ENCODE peak calls at places on chromosomes 3 and 15, in six cellular contexts. One of them, this sample, is unnamed. For H3K4me1, the result is how much of the 10 kb centered on the place peaks cover.

GRCh38 chr3:21750291-21750690 is 719 bp downstream of the ZNF385D start:
- DNase-seq in prostate gland: no peak
- DNase-seq in effector memory CD4-positive, alpha-beta T cell: no peak
- DNase-seq in heart left ventricle: no peak
- DNase-seq in transverse colon: no peak
- DNase-seq in A549: no peak
- DNase-seq in this sample: no peak

GRCh38 chr15:84908564-84908963 is 24.1 kb downstream of the SLC28A1 start:
- DNase-seq in effector memory CD4-positive, alpha-beta T cell: no peak
- DNase-seq in heart left ventricle: no peak
- DNase-seq in prostate gland: no peak
- DNase-seq in transverse colon: no peak
- DNase-seq in A549: no peak
- DNase-seq in this sample: no peak

GRCh38 chr3:174355505-174355904 is 503.6 kb upstream of the NAALADL2 start:
- DNase-seq in prostate gland: no peak
- DNase-seq in transverse colon: no peak
- DNase-seq in A549: no peak
- DNase-seq in effector memory CD4-positive, alpha-beta T cell: no peak
- DNase-seq in heart left ventricle: no peak
- DNase-seq in this sample: no peak

GRCh38 chr3:76789262-76789661 is 250.6 kb upstream of the ROBO2 start:
- DNase-seq in heart left ventricle: no peak
- DNase-seq in transverse colon: no peak
- DNase-seq in prostate gland: no peak
- DNase-seq in effector memory CD4-positive, alpha-beta T cell: no peak
- DNase-seq in A549: no peak
- DNase-seq in this sample: no peak

GRCh38 chr15:40367673-40368611 is 9.9 kb downstream of the DISP2 start:
- DNase-seq in heart left ventricle: peak
- DNase-seq in prostate gland: peak
- DNase-seq in effector memory CD4-positive, alpha-beta T cell: peak
- DNase-seq in A549: peak
- DNase-seq in transverse colon: peak
- DNase-seq in this sample: peak

GRCh38 chr3:138460536-138461205 is 26.3 kb downstream of the ESYT3 start:
- DNase-seq in transverse colon: no peak
- DNase-seq in A549: no peak
- DNase-seq in heart left ventricle: no peak
- DNase-seq in effector memory CD4-positive, alpha-beta T cell: no peak
- DNase-seq in prostate gland: no peak
- DNase-seq in this sample: no peak

GRCh38 chr3:52216585-52217408 is 8.6 kb downstream of the TLR9 start:
- DNase-seq in heart left ventricle: peak
- DNase-seq in prostate gland: peak
- DNase-seq in transverse colon: peak
- DNase-seq in A549: peak
- DNase-seq in effector memory CD4-positive, alpha-beta T cell: peak
- DNase-seq in this sample: no peak

GRCh38 chr15:68204361-68204760 is 771 bp downstream of the CALML4 start:
- DNase-seq in heart left ventricle: no peak
- DNase-seq in A549: no peak
- DNase-seq in prostate gland: no peak
- DNase-seq in transverse colon: no peak
- DNase-seq in effector memory CD4-positive, alpha-beta T cell: no peak
- DNase-seq in this sample: no peak

GRCh38 chr15:35596261-35596660 is 50.3 kb upstream of the DPH6 start:
- DNase-seq in A549: no peak
- DNase-seq in prostate gland: no peak
- DNase-seq in heart left ventricle: no peak
- DNase-seq in effector memory CD4-positive, alpha-beta T cell: no peak
- DNase-seq in transverse colon: no peak
- DNase-seq in this sample: no peak

GRCh38 chr3:72144773-72145505 is 360.0 kb upstream of the PROK2 start:
- DNase-seq in A549: no peak
- DNase-seq in effector memory CD4-positive, alpha-beta T cell: no peak
- DNase-seq in transverse colon: no peak
- DNase-seq in heart left ventricle: peak
- DNase-seq in prostate gland: no peak
- DNase-seq in this sample: no peak

GRCh38 chr15:43204016-43204901 is 16.6 kb downstream of the EPB42 start:
- DNase-seq in effector memory CD4-positive, alpha-beta T cell: no peak
- DNase-seq in prostate gland: peak
- DNase-seq in heart left ventricle: peak
- DNase-seq in A549: peak
- DNase-seq in transverse colon: no peak
- DNase-seq in this sample: peak

GRCh38 chr15:90305932-90306331 is 40.5 kb downstream of the NGRN start:
- DNase-seq in effector memory CD4-positive, alpha-beta T cell: no peak
- DNase-seq in prostate gland: no peak
- DNase-seq in heart left ventricle: no peak
- DNase-seq in A549: no peak
- DNase-seq in transverse colon: no peak
- DNase-seq in this sample: no peak

GRCh38 chr15:58074452-58074851 is 8.9 kb upstream of the ALDH1A2 start:
- DNase-seq in prostate gland: no peak
- DNase-seq in A549: no peak
- DNase-seq in effector memory CD4-positive, alpha-beta T cell: no peak
- DNase-seq in transverse colon: no peak
- DNase-seq in heart left ventricle: no peak
- DNase-seq in this sample: no peak

GRCh38 chr15:85751731-85752421 is 42.8 kb downstream of the KLHL25 start:
- DNase-seq in heart left ventricle: no peak
- DNase-seq in A549: no peak
- DNase-seq in transverse colon: no peak
- DNase-seq in prostate gland: no peak
- DNase-seq in effector memory CD4-positive, alpha-beta T cell: no peak
- DNase-seq in this sample: no peak

GRCh38 chr3:189324538-189325138 is 152.9 kb downstream of the TPRG1 start:
- DNase-seq in effector memory CD4-positive, alpha-beta T cell: peak
- DNase-seq in A549: peak
- DNase-seq in heart left ventricle: peak
- DNase-seq in prostate gland: peak
- DNase-seq in transverse colon: peak
- DNase-seq in this sample: peak

GRCh38 chr3:132911741-132912415 is 126.3 kb upstream of the TMEM108 start:
- DNase-seq in prostate gland: no peak
- DNase-seq in transverse colon: no peak
- DNase-seq in A549: no peak
- DNase-seq in effector memory CD4-positive, alpha-beta T cell: no peak
- DNase-seq in heart left ventricle: no peak
- DNase-seq in this sample: no peak

GRCh38 chr3:190155752-190156151 is 35.1 kb upstream of the P3H2 start:
- DNase-seq in effector memory CD4-positive, alpha-beta T cell: no peak
- DNase-seq in heart left ventricle: no peak
- DNase-seq in transverse colon: peak
- DNase-seq in A549: no peak
- DNase-seq in prostate gland: no peak
- DNase-seq in this sample: no peak

GRCh38 chr15:34065941-34066340 is 26.9 kb upstream of the AVEN start:
- DNase-seq in A549: no peak
- DNase-seq in effector memory CD4-positive, alpha-beta T cell: no peak
- DNase-seq in transverse colon: no peak
- DNase-seq in heart left ventricle: no peak
- DNase-seq in prostate gland: peak
- DNase-seq in this sample: no peak

GRCh38 chr3:44905501-44906159 is 31.2 kb downstream of the TGM4 start:
- DNase-seq in prostate gland: no peak
- DNase-seq in heart left ventricle: no peak
- DNase-seq in A549: no peak
- DNase-seq in transverse colon: no peak
- DNase-seq in effector memory CD4-positive, alpha-beta T cell: no peak
- DNase-seq in this sample: no peak

DNA sequence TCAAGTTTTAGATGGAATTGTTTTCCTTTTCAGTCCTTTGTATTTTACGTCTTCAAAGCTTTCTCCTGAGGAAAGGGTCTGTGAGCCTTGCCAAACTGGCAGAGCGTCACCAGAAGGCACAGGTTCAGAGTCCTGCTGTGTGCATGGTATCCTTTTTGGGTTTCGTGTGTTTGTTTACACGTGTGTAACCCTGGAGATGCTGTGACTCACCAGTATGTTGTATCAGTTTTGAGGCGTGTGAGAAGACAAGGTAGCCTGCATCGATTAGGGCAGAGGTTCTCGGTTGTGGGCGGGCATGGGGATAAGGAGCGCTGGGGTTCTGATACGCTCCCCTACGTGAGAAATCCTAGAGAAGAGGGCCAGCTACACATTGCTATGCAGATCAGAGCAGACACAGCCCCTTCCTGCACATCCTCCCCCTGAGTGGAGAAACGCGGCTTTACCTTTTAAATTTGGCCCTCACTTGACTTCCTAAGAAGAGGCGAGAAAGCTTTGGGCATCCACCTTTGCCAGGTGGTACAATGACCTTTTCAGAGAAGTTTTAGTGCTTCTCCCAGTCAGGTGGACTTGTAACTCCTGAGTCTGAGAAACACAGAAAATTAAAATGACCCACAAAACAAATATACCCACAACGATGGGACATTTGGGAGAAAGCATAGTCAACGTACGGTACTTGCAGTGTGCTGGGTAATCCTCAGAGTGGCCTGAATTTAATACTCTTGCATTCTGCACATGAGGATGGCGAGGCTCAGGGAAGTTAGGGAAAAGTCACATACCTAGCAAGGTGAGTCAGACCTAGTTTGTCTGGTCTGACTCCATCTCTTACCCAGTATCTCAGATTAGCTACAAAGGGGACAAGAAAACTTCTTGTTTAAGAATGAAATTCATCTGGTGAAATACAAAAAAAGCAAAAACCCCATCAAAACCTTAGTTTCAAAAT is 38.1 kb downstream of the TRAK1 start:
- DNase-seq in A549: peak
- DNase-seq in effector memory CD4-positive, alpha-beta T cell: no peak
- DNase-seq in heart left ventricle: no peak
- DNase-seq in transverse colon: no peak
- DNase-seq in prostate gland: peak
- DNase-seq in this sample: no peak
- H3K4me3 ChIP-seq in A549: no peak
- H3K4me3 ChIP-seq in effector memory CD4-positive, alpha-beta T cell: no peak
- H3K4me3 ChIP-seq in heart left ventricle: no peak
- H3K4me3 ChIP-seq in transverse colon: no peak
- H3K4me3 ChIP-seq in prostate gland: no peak
- H3K4me3 ChIP-seq in this sample: no peak

GRCh38 chr15:60569596-60569995 is 90.7 kb upstream of the ICE2 start:
- DNase-seq in heart left ventricle: no peak
- DNase-seq in effector memory CD4-positive, alpha-beta T cell: no peak
- DNase-seq in transverse colon: no peak
- DNase-seq in prostate gland: no peak
- DNase-seq in A549: no peak
- DNase-seq in this sample: no peak

GRCh38 chr15:60568883-60569495 is 90.0 kb upstream of the ICE2 start:
- DNase-seq in transverse colon: no peak
- DNase-seq in effector memory CD4-positive, alpha-beta T cell: no peak
- DNase-seq in prostate gland: no peak
- DNase-seq in A549: no peak
- DNase-seq in heart left ventricle: no peak
- DNase-seq in this sample: peak

GRCh38 chr15:60570936-60571530 is 92.1 kb upstream of the ICE2 start:
- DNase-seq in transverse colon: no peak
- DNase-seq in A549: no peak
- DNase-seq in effector memory CD4-positive, alpha-beta T cell: no peak
- DNase-seq in prostate gland: no peak
- DNase-seq in heart left ventricle: no peak
- DNase-seq in this sample: no peak

GRCh38 chr15:60565407-60565806 is 86.5 kb upstream of the ICE2 start:
- DNase-seq in effector memory CD4-positive, alpha-beta T cell: no peak
- DNase-seq in heart left ventricle: no peak
- DNase-seq in prostate gland: no peak
- DNase-seq in A549: no peak
- DNase-seq in transverse colon: no peak
- DNase-seq in this sample: no peak

GRCh38 chr15:60568301-60568742 is 89.4 kb upstream of the ICE2 start:
- DNase-seq in A549: no peak
- DNase-seq in prostate gland: no peak
- DNase-seq in effector memory CD4-positive, alpha-beta T cell: no peak
- DNase-seq in heart left ventricle: no peak
- DNase-seq in transverse colon: peak
- DNase-seq in this sample: no peak
- H3K4me1 ChIP-seq in A549: under half
- H3K4me1 ChIP-seq in prostate gland: under half
- H3K4me1 ChIP-seq in effector memory CD4-positive, alpha-beta T cell: half or more
- H3K4me1 ChIP-seq in heart left ventricle: under half
- H3K4me1 ChIP-seq in transverse colon: under half
- H3K4me1 ChIP-seq in this sample: half or more

DNA sequence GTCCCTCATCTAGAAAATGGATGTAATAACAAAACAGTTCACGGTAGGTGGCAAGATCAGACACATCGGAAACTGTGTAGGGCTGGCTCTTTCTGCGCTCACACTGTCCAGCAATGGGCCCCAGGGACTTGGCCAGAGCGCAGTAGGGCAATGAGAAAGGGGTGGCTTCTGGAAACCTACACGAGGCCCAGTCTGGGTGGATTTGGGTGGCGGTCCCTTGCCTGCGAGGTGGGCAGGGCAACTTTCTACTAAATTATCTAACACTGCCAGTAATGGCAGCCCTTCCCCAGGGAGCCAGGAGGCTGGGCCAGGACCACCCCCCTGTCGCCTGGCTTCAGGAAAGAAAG is 2.1 kb upstream of the TNK2 start:
- DNase-seq in A549: no peak
- DNase-seq in transverse colon: no peak
- DNase-seq in prostate gland: no peak
- DNase-seq in effector memory CD4-positive, alpha-beta T cell: no peak
- DNase-seq in heart left ventricle: no peak
- DNase-seq in this sample: no peak
- H3K27ac ChIP-seq in A549: peak
- H3K27ac ChIP-seq in transverse colon: peak
- H3K27ac ChIP-seq in prostate gland: peak
- H3K27ac ChIP-seq in effector memory CD4-positive, alpha-beta T cell: no peak
- H3K27ac ChIP-seq in heart left ventricle: no peak
- H3K27ac ChIP-seq in this sample: no peak

GRCh38 chr3:151248772-151249366 is 29.5 kb downstream of the P2RY14 start:
- DNase-seq in effector memory CD4-positive, alpha-beta T cell: no peak
- DNase-seq in prostate gland: no peak
- DNase-seq in heart left ventricle: no peak
- DNase-seq in A549: no peak
- DNase-seq in transverse colon: no peak
- DNase-seq in this sample: no peak
- H3K4me3 ChIP-seq in effector memory CD4-positive, alpha-beta T cell: no peak
- H3K4me3 ChIP-seq in prostate gland: no peak
- H3K4me3 ChIP-seq in heart left ventricle: no peak
- H3K4me3 ChIP-seq in A549: no peak
- H3K4me3 ChIP-seq in transverse colon: peak
- H3K4me3 ChIP-seq in this sample: no peak

DNA sequence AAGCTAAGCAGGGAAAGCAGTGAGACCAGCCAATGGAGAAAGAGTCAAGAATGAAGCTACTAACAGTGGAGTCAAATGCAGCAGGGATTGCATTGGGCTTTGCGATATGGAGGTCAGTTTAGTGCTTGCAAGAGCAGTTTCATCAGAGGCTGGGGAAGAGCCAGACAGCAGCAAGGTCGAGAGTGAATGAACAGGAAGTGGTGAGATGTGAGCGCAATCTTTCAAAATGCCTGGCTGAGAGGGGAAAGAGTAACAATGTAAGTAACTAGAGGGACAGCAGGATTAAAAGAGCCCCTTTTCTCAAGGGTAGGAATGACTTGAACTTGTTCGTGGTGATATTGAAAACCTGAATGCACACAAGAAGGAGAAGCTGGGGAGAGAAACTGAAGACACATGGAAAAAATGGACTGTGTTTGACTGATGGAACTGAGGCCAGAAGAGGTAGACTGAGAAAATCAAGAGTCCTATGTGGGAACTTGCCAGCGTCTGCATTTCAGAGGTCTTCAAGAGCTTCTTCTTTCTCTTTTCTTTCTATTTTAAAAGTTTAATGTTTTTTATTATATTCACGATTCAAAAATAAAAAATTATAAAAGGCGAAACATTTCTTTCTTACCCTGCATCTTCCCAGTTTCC is 30.6 kb upstream of the GPR160 start:
- DNase-seq in prostate gland: no peak
- DNase-seq in effector memory CD4-positive, alpha-beta T cell: no peak
- DNase-seq in A549: no peak
- DNase-seq in heart left ventricle: no peak
- DNase-seq in transverse colon: no peak
- DNase-seq in this sample: peak
- H3K4me1 ChIP-seq in prostate gland: under half
- H3K4me1 ChIP-seq in effector memory CD4-positive, alpha-beta T cell: under half
- H3K4me1 ChIP-seq in A549: under half
- H3K4me1 ChIP-seq in heart left ventricle: under half
- H3K4me1 ChIP-seq in transverse colon: under half
- H3K4me1 ChIP-seq in this sample: under half

This sample was measured in CD8-positive, alpha-beta memory T cell.